ENCODE peak calls at places on chromosomes 6 and 20, in nine cellular contexts. E is right cardiac atrium; T is RWPE1; P is fibroblast of mammary gland; V is activated CD4-positive, alpha-beta T cell treated with anti-CD3 and anti-CD28 coated beads for 48 hours; S is naive thymus-derived CD4-positive, alpha-beta T cell; Z is naive thymus-derived CD8-positive, alpha-beta T cell; A is choroid plexus epithelial cell; Q is T-helper 9 cell. O is an unnamed sample.

GRCh38 chr6:2103644-2104523 is 141.5 kb downstream of the GMDS start:
- DNase-seq in E (peak), T (peak), P (peak), V (no peak), S (peak), Z (no peak), A (peak), Q (no peak), O (no peak)

GRCh38 chr6:13362432-13362831 is 34.1 kb upstream of the TBC1D7 start:
- DNase-seq in E (no peak), T (no peak), P (peak), V (no peak), S (no peak), Z (no peak), A (peak), Q (no peak), O (no peak)

GRCh38 chr20:59723108-59723500 is 118.8 kb downstream of the PHACTR3 start:
- DNase-seq in E (no peak), T (no peak), P (no peak), V (no peak), S (no peak), Z (no peak), A (no peak), Q (no peak), O (no peak)

GRCh38 chr6:134822920-134823430 is 126.9 kb downstream of the ALDH8A1 start:
- DNase-seq in E (peak), T (peak), P (peak), V (peak), S (peak), Z (no peak), A (peak), Q (no peak), O (peak)

GRCh38 chr6:85706272-85706671 is 63.6 kb upstream of the SYNCRIP start:
- DNase-seq in E (no peak), T (no peak), P (no peak), V (no peak), S (no peak), Z (no peak), A (no peak), Q (no peak), O (no peak)

GRCh38 chr20:2688041-2688591 is 4.5 kb upstream of the EBF4 start:
- DNase-seq in E (peak), T (no peak), P (peak), V (peak), S (peak), Z (peak), A (peak), Q (peak), O (peak)

GRCh38 chr6:41720783-41721182 is 14.6 kb downstream of the TFEB start:
- DNase-seq in E (no peak), T (no peak), P (no peak), V (no peak), S (no peak), Z (no peak), A (no peak), Q (no peak), O (no peak)

GRCh38 chr6:2426561-2427340 is 181.3 kb upstream of the GMDS start:
- DNase-seq in E (no peak), T (no peak), P (peak), V (no peak), S (no peak), Z (no peak), A (peak), Q (no peak), O (no peak)

GRCh38 chr20:33119725-33120720 is 40.6 kb downstream of the BPIFB4 start:
- DNase-seq in E (no peak), T (peak), P (no peak), V (no peak), S (no peak), Z (no peak), A (no peak), Q (no peak), O (no peak)